ENCODE peak calls at places on chromosomes 3 and 15, in eight cellular contexts. K is thyroid gland; C is A549; G is lower lobe of right lung; Z is kidney; Y is naive thymus-derived CD4-positive, alpha-beta T cell; S is mesendoderm; U is IMR-90. P is an unnamed sample.

GRCh38 chr3:133463441-133463860 is 63.6 kb downstream of the BFSP2 start:
- DNase-seq in S (no peak), Y (no peak), Z (no peak), G (no peak), K (peak; percentile 45), U (no peak), C (no peak), P (no peak)

GRCh38 chr15:78374436-78375393 is 34.6 kb downstream of the CRABP1 start:
- DNase-seq in S (no peak), U (no peak), Z (no peak), C (peak; percentile 62), Y (no peak), G (peak; percentile 52), K (no peak), P (peak; percentile 89)

GRCh38 chr15:92343869-92344643 is 49.6 kb upstream of the ST8SIA2 start:
- DNase-seq in S (peak; percentile 64), Z (no peak), Y (no peak), U (no peak), C (no peak), K (peak; percentile 90), G (no peak), P (no peak)

GRCh38 chr3:116864627-116864927 is 155.0 kb downstream of the TUSC7 start:
- DNase-seq in S (no peak), K (no peak), C (no peak), Y (no peak), G (no peak), Z (no peak), U (no peak), P (no peak)

GRCh38 chr15:94924971-94925593 is 693.7 kb downstream of the MCTP2 start:
- DNase-seq in C (no peak), K (peak; percentile 1), G (no peak), S (no peak), U (no peak), Y (no peak), Z (no peak), P (no peak)

GRCh38 chr15:84606653-84607120 is 5.9 kb downstream of the ZSCAN2 start:
- DNase-seq in U (no peak), G (no peak), Y (no peak), C (no peak), S (no peak), K (no peak), Z (no peak), P (no peak)

GRCh38 chr3:106068795-106069194 is 200.0 kb upstream of the CBLB start:
- DNase-seq in C (no peak), U (peak; percentile 12), G (no peak), K (no peak), Z (no peak), Y (no peak), S (no peak), P (no peak)

GRCh38 chr15:41689834-41690233 is 29.6 kb downstream of the MGA start:
- DNase-seq in U (no peak), S (no peak), C (no peak), K (no peak), Y (no peak), Z (no peak), G (no peak), P (no peak)

GRCh38 chr15:100931143-100931890 is 12.2 kb downstream of the LRRK1 start:
- DNase-seq in G (no peak), K (peak; percentile 75), S (no peak), Z (no peak), C (no peak), U (no peak), Y (no peak), P (no peak)
- H3K27ac ChIP-seq in G (no peak overlapping the region), K (no peak overlapping the region), S (no peak overlapping the region), Z (no peak overlapping the region), C (no peak overlapping the region), U (no peak overlapping the region), Y (no peak overlapping the region), P (no peak overlapping the region)

GRCh38 chr15:39198044-39198625 is 382.7 kb upstream of the THBS1 start:
- DNase-seq in Z (no peak), S (no peak), K (peak; percentile 77), G (no peak), C (no peak), U (no peak), Y (no peak), P (no peak)

GRCh38 chr15:39193611-39194010 is 387.3 kb upstream of the THBS1 start:
- DNase-seq in G (no peak), K (no peak), Z (no peak), U (no peak), S (no peak), C (no peak), Y (no peak), P (no peak)

GRCh38 chr15:39192979-39193559 is 387.8 kb upstream of the THBS1 start:
- DNase-seq in S (no peak), U (no peak), Y (no peak), C (no peak), K (no peak), G (no peak), Z (no peak), P (no peak)

GRCh38 chr15:39194431-39194830 is 386.4 kb upstream of the THBS1 start:
- DNase-seq in U (peak; percentile 65), Z (no peak), S (no peak), C (no peak), Y (no peak), G (no peak), K (no peak), P (no peak)

GRCh38 chr15:39195988-39196486 is 384.8 kb upstream of the THBS1 start:
- DNase-seq in S (no peak), U (peak; percentile 85), Z (no peak), C (peak; percentile 43), Y (no peak), K (no peak), G (no peak), P (peak; percentile 98)
- H3K27ac ChIP-seq in S (no peak overlapping the region), U (peak overlapping the region; percentile 73), Z (no peak overlapping the region), C (peak overlapping the region; percentile 81), Y (no peak overlapping the region), K (no peak overlapping the region), G (no peak overlapping the region), P (peak overlapping the region; percentile 100)

GRCh38 chr3:125129512-125129962 is 73.7 kb upstream of the HEG1 start:
- DNase-seq in U (peak; percentile 99), Z (no peak), S (no peak), C (no peak), K (peak; percentile 90), G (no peak), Y (no peak), P (peak; percentile 88)
- H3K27ac ChIP-seq in U (peak overlapping the region; percentile 81), Z (no peak overlapping the region), S (peak overlapping the region; percentile 52), C (peak overlapping the region; percentile 61), K (peak overlapping the region; percentile 96), G (peak overlapping the region; percentile 71), Y (no peak overlapping the region), P (peak overlapping the region; percentile 66)

GRCh38 chr15:71352125-71352524 is 236.9 kb downstream of the THSD4 start:
- DNase-seq in Z (no peak), S (no peak), G (no peak), C (no peak), K (no peak), Y (no peak), U (no peak), P (no peak)
- H3K27ac ChIP-seq in Z (no peak overlapping the region), S (no peak overlapping the region), G (no peak overlapping the region), C (no peak overlapping the region), K (no peak overlapping the region), Y (no peak overlapping the region), U (no peak overlapping the region), P (no peak overlapping the region)

GRCh38 chr15:80031841-80032240 is 27.6 kb upstream of the ZFAND6 start:
- DNase-seq in S (no peak), Z (no peak), C (no peak), G (no peak), U (no peak), Y (no peak), K (no peak), P (no peak)

GRCh38 chr15:80028937-80029336 is 30.5 kb upstream of the ZFAND6 start:
- DNase-seq in G (no peak), S (peak; percentile 22), Y (no peak), Z (no peak), C (no peak), K (no peak), U (no peak), P (no peak)

GRCh38 chr15:80020731-80021130 is 38.7 kb upstream of the ZFAND6 start:
- DNase-seq in Y (no peak), U (no peak), C (no peak), S (no peak), K (no peak), G (no peak), Z (no peak), P (peak; percentile 20)

GRCh38 chr15:80026754-80027153 is 32.7 kb upstream of the ZFAND6 start:
- DNase-seq in Y (no peak), S (no peak), C (no peak), G (no peak), Z (no peak), U (no peak), K (no peak), P (peak; percentile 35)

GRCh38 chr15:80026310-80026709 is 33.2 kb upstream of the ZFAND6 start:
- DNase-seq in C (no peak), S (no peak), U (no peak), Z (no peak), Y (no peak), G (no peak), K (no peak), P (no peak)
- H3K27ac ChIP-seq in C (no peak overlapping the region), S (no peak overlapping the region), U (no peak overlapping the region), Z (no peak overlapping the region), Y (no peak overlapping the region), G (no peak overlapping the region), K (no peak overlapping the region), P (no peak overlapping the region)

DNA sequence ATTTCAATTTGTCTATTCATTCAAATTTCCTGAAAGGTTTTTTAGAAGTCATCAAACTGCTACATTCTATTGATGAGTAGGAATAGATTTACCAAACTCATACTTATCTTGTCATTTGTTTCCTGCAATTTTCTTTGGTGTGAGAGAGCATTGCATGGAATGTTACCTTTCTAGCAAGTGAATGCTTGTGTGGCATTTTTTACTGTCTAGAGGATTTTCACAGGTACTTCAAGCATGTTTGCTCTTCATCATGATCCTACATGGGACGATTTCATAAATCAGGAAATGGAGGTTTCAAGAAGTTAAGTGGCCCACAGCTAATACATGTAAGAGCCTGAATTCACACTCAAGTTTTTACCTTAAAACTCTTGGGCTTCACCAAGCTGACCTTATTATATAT is 26.1 kb downstream of the TGFBR2 start:
- DNase-seq in S (no peak), K (no peak), Y (no peak), U (no peak), Z (no peak), G (no peak), C (no peak), P (no peak)
- H3K27ac ChIP-seq in S (no peak overlapping the region), K (no peak overlapping the region), Y (peak overlapping the region; percentile 68), U (no peak overlapping the region), Z (no peak overlapping the region), G (peak overlapping the region; percentile 64), C (peak overlapping the region; percentile 96), P (peak overlapping the region; percentile 94)

P was measured in RWPE2.